ENCODE peak calls at places on chromosomes 13 and 19, in ten cellular contexts. U, A, S, G, K, J, I, N, D and F are unnamed samples.

GRCh38 chr19:55080915-55081772 is 5.5 kb downstream of the EPS8L1 start:
- DNase-seq in U (peak), A (peak), S (peak), G (peak), K (peak), J (peak), I (peak), N (peak), D (no peak), F (peak)

GRCh38 chr19:41940443-41941409 is 12.5 kb upstream of the ERFL start:
- DNase-seq in U (no peak), A (no peak), S (peak), G (no peak), K (no peak), J (no peak), I (no peak), N (no peak), D (no peak), F (no peak)

GRCh38 chr13:32409561-32410440 is 18.1 kb downstream of the N4BP2L1 start:
- DNase-seq in U (no peak), A (no peak), S (peak), G (no peak), K (no peak), J (peak), I (no peak), N (no peak), D (peak), F (no peak)

GRCh38 chr19:18464646-18465045 is 26.7 kb upstream of the ISYNA1 start:
- DNase-seq in U (no peak), A (no peak), S (peak), G (no peak), K (no peak), J (peak), I (no peak), N (no peak), D (peak), F (no peak)

GRCh38 chr19:16076958-16077611 is 790 bp downstream of the TPM4 start:
- DNase-seq in U (no peak), A (no peak), S (no peak), G (no peak), K (peak), J (peak), I (no peak), N (no peak), D (no peak), F (no peak)

GRCh38 chr19:4488496-4488895 is 16.4 kb downstream of the HDGFL2 start:
- DNase-seq in U (no peak), A (no peak), S (no peak), G (no peak), K (no peak), J (no peak), I (no peak), N (no peak), D (no peak), F (no peak)

GRCh38 chr13:80382576-80382975 is 41.6 kb upstream of the SPRY2 start:
- DNase-seq in U (no peak), A (no peak), S (no peak), G (no peak), K (no peak), J (no peak), I (no peak), N (no peak), D (no peak), F (no peak)

GRCh38 chr13:20911037-20911436 is 8.5 kb upstream of the XPO4 start:
- DNase-seq in U (no peak), A (no peak), S (no peak), G (no peak), K (no peak), J (no peak), I (no peak), N (no peak), D (no peak), F (no peak)

GRCh38 chr13:25329706-25330105 is 28.3 kb downstream of the NUP58 start:
- DNase-seq in U (no peak), A (no peak), S (peak), G (no peak), K (no peak), J (no peak), I (no peak), N (no peak), D (no peak), F (no peak)

GRCh38 chr19:39083983-39084731 is at the start of gene ACP7:
- DNase-seq in U (no peak), A (peak), S (no peak), G (no peak), K (no peak), J (no peak), I (no peak), N (no peak), D (no peak), F (no peak)

GRCh38 chr13:37651891-37652290 is 53.3 kb upstream of the POSTN start:
- DNase-seq in U (no peak), A (no peak), S (no peak), G (no peak), K (no peak), J (no peak), I (no peak), N (no peak), D (no peak), F (no peak)

GRCh38 chr13:79079351-79079839 is 326.7 kb downstream of the RBM26 start:
- DNase-seq in U (no peak), A (no peak), S (no peak), G (no peak), K (no peak), J (no peak), I (no peak), N (no peak), D (no peak), F (no peak)

GRCh38 chr19:41641879-41642485 is 15.1 kb upstream of the CEACAM4 start:
- DNase-seq in U (peak), A (peak), S (peak), G (peak), K (peak), J (peak), I (peak), N (peak), D (peak), F (peak)

GRCh38 chr13:34044041-34044440 is 226.1 kb downstream of the RFC3 start:
- DNase-seq in U (no peak), A (no peak), S (no peak), G (no peak), K (no peak), J (no peak), I (no peak), N (no peak), D (no peak), F (no peak)

GRCh38 chr13:112450567-112451240 is 74.5 kb downstream of the SPACA7 start:
- DNase-seq in U (no peak), A (no peak), S (no peak), G (no peak), K (no peak), J (no peak), I (no peak), N (no peak), D (no peak), F (no peak)

GRCh38 chr13:41995946-41996345 is 35.0 kb upstream of the VWA8 start:
- DNase-seq in U (no peak), A (peak), S (peak), G (no peak), K (no peak), J (no peak), I (no peak), N (no peak), D (no peak), F (no peak)

GRCh38 chr13:76462003-76462402 is 424.2 kb downstream of the KCTD12 start:
- DNase-seq in U (no peak), A (no peak), S (no peak), G (no peak), K (no peak), J (no peak), I (no peak), N (no peak), D (no peak), F (no peak)

GRCh38 chr13:60143775-60144174 is 20.0 kb downstream of the DIAPH3 start:
- DNase-seq in U (no peak), A (no peak), S (no peak), G (no peak), K (no peak), J (no peak), I (no peak), N (no peak), D (no peak), F (no peak)

GRCh38 chr19:21603431-21604153 is 98.2 kb downstream of the ZNF429 start:
- DNase-seq in U (no peak), A (no peak), S (no peak), G (no peak), K (no peak), J (no peak), I (no peak), N (no peak), D (no peak), F (no peak)